ENCODE peak calls at places on chromosome 16, in nine cellular contexts. X is NB4, H is Caco-2, F is left ventricle myocardium inferior, R is fibroblast of villous mesenchyme, U is heart right ventricle, G is colonic mucosa, V is fibroblast of mammary gland, P is neural progenitor cell. I is an unnamed sample.

GRCh38 chr16:65523258-65523950 is 401.5 kb upstream of the CDH11 start:
- DNase-seq in U (no peak), X (no peak), R (no peak), F (no peak), V (no peak), H (no peak), G (no peak), P (peak; percentile 43), I (no peak)

GRCh38 chr16:84033251-84034195 is 9.1 kb downstream of the SLC38A8 start:
- DNase-seq in X (no peak), F (no peak), G (no peak), H (no peak), U (no peak), R (no peak), P (no peak), V (no peak), I (no peak)

GRCh38 chr16:89507219-89507833 is 877 bp upstream of the SPG7 start:
- DNase-seq in P (no peak), U (no peak), G (peak; percentile 42), R (peak; percentile 51), F (no peak), V (no peak), H (no peak), X (no peak), I (no peak)

GRCh38 chr16:23469814-23470213 is 16.8 kb upstream of the COG7 start:
- DNase-seq in G (no peak), F (no peak), V (peak; percentile 50), X (no peak), U (no peak), H (no peak), R (peak; percentile 29), P (no peak), I (no peak)

GRCh38 chr16:6528217-6528616 is 804.4 kb upstream of the RBFOX1 start:
- DNase-seq in F (no peak), R (no peak), G (no peak), P (no peak), H (no peak), V (no peak), X (no peak), U (no peak), I (no peak)

GRCh38 chr16:30985401-30986128 is 558 bp downstream of the HSD3B7 start:
- DNase-seq in H (peak; percentile 56), U (no peak), X (peak; percentile 38), V (peak; percentile 84), R (no peak), F (no peak), P (peak; percentile 62), G (peak; percentile 75), I (peak; percentile 50)

GRCh38 chr16:87790278-87791023 is 24.7 kb upstream of the KLHDC4 start:
- DNase-seq in U (peak; percentile 46), V (no peak), X (no peak), G (no peak), F (peak; percentile 44), R (peak; percentile 38), H (no peak), P (no peak), I (peak; percentile 31)

GRCh38 chr16:57412584-57412983 is 8.0 kb downstream of the CCL17 start:
- DNase-seq in R (no peak), H (no peak), X (no peak), G (no peak), V (no peak), P (no peak), F (no peak), U (no peak), I (no peak)

GRCh38 chr16:29821663-29822115 is 1.4 kb downstream of the MVP start:
- DNase-seq in H (no peak), V (peak; percentile 87), X (no peak), U (no peak), F (no peak), P (no peak), G (no peak), R (peak; percentile 81), I (peak; percentile 86)

GRCh38 chr16:75096730-75097129 is 19.9 kb downstream of the LDHD start:
- DNase-seq in F (no peak), U (no peak), R (no peak), P (peak; percentile 47), V (no peak), G (peak; percentile 50), H (peak; percentile 85), X (no peak), I (peak; percentile 49)

GRCh38 chr16:8864480-8864879 is 4.3 kb downstream of the CARHSP1 start:
- DNase-seq in H (no peak), U (peak; percentile 52), F (no peak), G (no peak), X (no peak), R (no peak), V (no peak), P (no peak), I (no peak)

GRCh38 chr16:49486350-49486749 is 112.7 kb downstream of the C16orf78 start:
- DNase-seq in X (no peak), G (no peak), P (no peak), F (no peak), H (no peak), U (no peak), V (no peak), R (no peak), I (no peak)

GRCh38 chr16:19810817-19811731 is 73.6 kb downstream of the GPRC5B start:
- DNase-seq in V (peak; percentile 77), U (no peak), R (peak; percentile 88), G (no peak), P (no peak), H (no peak), X (no peak), F (no peak), I (peak; percentile 31)

GRCh38 chr16:68778551-68779231 is 41.6 kb downstream of the CDH1 start:
- DNase-seq in F (no peak), X (no peak), U (no peak), G (peak; percentile 43), H (no peak), R (peak; percentile 34), V (no peak), P (peak; percentile 26), I (no peak)

GRCh38 chr16:69107311-69107962 is 2.0 kb downstream of the HAS3 start:
- DNase-seq in F (peak; percentile 40), V (peak; percentile 27), R (peak; percentile 25), G (peak; percentile 74), H (no peak), U (peak; percentile 51), P (peak; percentile 67), X (no peak), I (peak; percentile 15)

GRCh38 chr16:80577485-80578280 is 36.9 kb downstream of the DYNLRB2 start:
- DNase-seq in G (no peak), P (no peak), U (no peak), H (no peak), X (no peak), F (no peak), V (no peak), R (no peak), I (no peak)

GRCh38 chr16:81712681-81713080 is 66.4 kb upstream of the PLCG2 start:
- DNase-seq in F (no peak), G (no peak), V (no peak), U (no peak), R (no peak), H (no peak), X (no peak), P (no peak), I (no peak)
- TF ChIP-seq CTCF in F (no peak), G (no peak), V (no peak), U (no peak), R (no peak), H (no peak), X (no peak), P (no peak), I (no peak)

GRCh38 chr16:27551046-27551445 is 1.1 kb downstream of the KATNIP start:
- DNase-seq in X (no peak), U (no peak), P (no peak), R (no peak), F (no peak), G (no peak), H (no peak), V (no peak), I (peak; percentile 24)

GRCh38 chr16:27547851-27548250 is 1.9 kb downstream of the GTF3C1 start:
- DNase-seq in U (no peak), H (no peak), V (no peak), G (no peak), P (no peak), X (no peak), R (peak; percentile 37), F (no peak), I (no peak)

GRCh38 chr16:27549607-27549856 is 181 bp downstream of the GTF3C1 start:
- DNase-seq in U (no peak), G (no peak), H (no peak), R (no peak), V (no peak), X (no peak), P (no peak), F (no peak), I (no peak)

GRCh38 chr16:27550582-27550920 is 607 bp downstream of the KATNIP start:
- DNase-seq in U (no peak), V (no peak), G (no peak), P (no peak), F (no peak), H (no peak), X (peak; percentile 18), R (no peak), I (peak; percentile 12)

DNA sequence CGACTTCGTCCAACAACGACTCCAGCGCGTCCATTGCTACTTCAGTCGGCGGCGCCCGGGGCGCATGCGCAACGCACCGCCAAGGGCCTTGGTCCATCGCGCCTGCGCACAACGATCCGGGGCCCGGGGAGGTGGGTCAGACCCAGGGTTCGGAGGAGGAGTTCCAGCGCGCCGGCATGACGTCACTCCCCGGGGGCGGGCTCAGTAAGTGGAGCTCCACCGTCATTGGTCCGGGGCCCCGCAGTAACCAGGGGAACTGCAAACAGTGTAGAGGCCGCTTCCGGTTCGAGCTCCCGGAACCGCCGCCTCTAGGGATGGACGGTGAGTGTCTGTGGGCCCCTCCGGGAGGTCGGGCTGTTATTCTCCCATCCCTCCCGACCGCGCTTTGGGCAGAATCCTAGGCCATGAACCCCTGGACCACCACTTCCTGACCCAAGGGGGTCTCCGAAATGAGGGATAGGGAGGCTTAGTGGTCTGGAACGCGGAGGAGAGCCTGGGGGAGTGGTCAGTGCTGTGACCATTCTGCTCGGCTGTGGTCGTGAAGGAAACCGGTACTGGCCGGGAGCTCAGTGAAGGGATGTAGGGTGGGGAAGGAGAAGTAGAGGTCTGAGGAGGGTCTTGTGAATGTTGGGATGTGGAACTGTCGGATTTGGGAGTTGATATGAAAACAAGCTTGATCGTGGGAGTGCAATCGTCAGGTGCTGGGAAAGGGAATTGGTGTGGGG is at the start of the genes GTF3C1 and KATNIP:
- DNase-seq in R (peak; percentile 99), X (peak; percentile 97), U (peak; percentile 100), G (peak; percentile 100), F (peak; percentile 100), P (peak; percentile 100), V (peak; percentile 96), H (peak; percentile 99), I (peak; percentile 98)
- H3K4me3 ChIP-seq in R (peak within 1 kb of the TSS; percentile 100), X (peak within 1 kb of the TSS; percentile 93), U (peak within 1 kb of the TSS; percentile 77), G (peak within 1 kb of the TSS; percentile 90), F (peak within 1 kb of the TSS; percentile 93), P (peak within 1 kb of the TSS; percentile 84), V (peak within 1 kb of the TSS; percentile 86), H (peak within 1 kb of the TSS; percentile 80), I (peak within 1 kb of the TSS; percentile 100)

GRCh38 chr16:842631-843560 is 42.4 kb upstream of the GNG13 start:
- DNase-seq in R (no peak), U (no peak), P (no peak), V (no peak), G (no peak), X (no peak), H (no peak), F (no peak), I (no peak)
- TF ChIP-seq CTCF in R (no peak), U (no peak), P (no peak), V (no peak), G (no peak), X (no peak), H (no peak), F (no peak), I (no peak)

GRCh38 chr16:86570542-86571196 is 4.0 kb downstream of the FOXC2 start:
- DNase-seq in H (no peak), G (no peak), F (no peak), V (no peak), P (no peak), U (no peak), R (peak; percentile 9), X (no peak), I (no peak)
- H3K4me3 ChIP-seq in H (no peak overlapping the region), G (no peak overlapping the region), F (peak overlapping the region; percentile 69), V (peak overlapping the region; percentile 87), P (no peak overlapping the region), U (peak overlapping the region; percentile 38), R (no peak overlapping the region), X (no peak overlapping the region), I (peak overlapping the region; percentile 53)